ENCODE peak calls at places on chromosome 21, in four cellular contexts. M is activated CD8-positive, alpha-beta memory T cell treated with anti-CD3 and anti-CD28 coated beads, Interleukin-2, amount 10 ng/mL, durations not matched to agents 7 days and 5 days; Q is bronchial epithelial cell; Y is aorta. O is an unnamed sample.

GRCh38 chr21:41832230-41833137 is 46.7 kb downstream of the PRDM15 start:
- DNase-seq in M (no peak), Q (no peak), Y (peak), O (no peak)

GRCh38 chr21:45551816-45552695 is 9.8 kb upstream of the SLC19A1 start:
- DNase-seq in M (no peak), Q (no peak), Y (peak), O (peak)

GRCh38 chr21:33968082-33968997 is 52.7 kb upstream of the ATP5PO start:
- DNase-seq in M (no peak), Q (peak), Y (no peak), O (no peak)

GRCh38 chr21:15809818-15810217 is 80.0 kb downstream of the USP25 start:
- DNase-seq in M (no peak), Q (peak), Y (no peak), O (no peak)

GRCh38 chr21:29105218-29105617 is 25.2 kb upstream of the MAP3K7CL start:
- DNase-seq in M (no peak), Q (peak), Y (no peak), O (no peak)

GRCh38 chr21:39850333-39850732 is 16.9 kb upstream of the PCP4 start:
- DNase-seq in M (no peak), Q (no peak), Y (no peak), O (no peak)

GRCh38 chr21:15850645-15851044 is 120.9 kb downstream of the USP25 start:
- DNase-seq in M (no peak), Q (peak), Y (no peak), O (no peak)

GRCh38 chr21:36263797-36264196 is 56.2 kb upstream of the MORC3 start:
- DNase-seq in M (no peak), Q (no peak), Y (no peak), O (no peak)

GRCh38 chr21:36927718-36928117 is 38.8 kb downstream of the HLCS start:
- DNase-seq in M (peak), Q (peak), Y (peak), O (peak)

GRCh38 chr21:15978158-15978805 is 248.5 kb downstream of the USP25 start:
- DNase-seq in M (no peak), Q (no peak), Y (no peak), O (no peak)

GRCh38 chr21:28444131-28444530 is 548.5 kb downstream of the LTN1 start:
- DNase-seq in M (no peak), Q (no peak), Y (no peak), O (no peak)

GRCh38 chr21:41973861-41974751 is 20.3 kb upstream of the C2CD2 start:
- DNase-seq in M (peak), Q (no peak), Y (no peak), O (peak)